ENCODE peak calls at places on chromosomes 1 and 21, in ten cellular contexts. One of them, this sample, is unnamed.
A peak's percentile ranks its signal among the peaks of the same experiment; 100 is the strongest.

GRCh38 chr21:44354001-44354405 is 582 bp downstream of the TRPM2 start:
- DNase-seq in left ventricle myocardium inferior: no peak
- DNase-seq in ascending aorta: no peak
- DNase-seq in CD8-positive, alpha-beta T cell: no peak
- DNase-seq in psoas muscle: peak; percentile 86
- DNase-seq in esophagus squamous epithelium: no peak
- DNase-seq in A673: no peak
- DNase-seq in lower lobe of right lung: no peak
- DNase-seq in OCI-LY7: no peak
- DNase-seq in stomach: no peak
- DNase-seq in this sample: no peak

GRCh38 chr1:47210666-47211065 is 20.8 kb upstream of the PDZK1IP1 start:
- DNase-seq in left ventricle myocardium inferior: no peak
- DNase-seq in ascending aorta: no peak
- DNase-seq in CD8-positive, alpha-beta T cell: no peak
- DNase-seq in psoas muscle: no peak
- DNase-seq in esophagus squamous epithelium: no peak
- DNase-seq in A673: no peak
- DNase-seq in lower lobe of right lung: no peak
- DNase-seq in OCI-LY7: no peak
- DNase-seq in stomach: no peak
- DNase-seq in this sample: no peak

GRCh38 chr1:108661030-108661609 is at the start of gene HENMT1:
- DNase-seq in left ventricle myocardium inferior: peak; percentile 60
- DNase-seq in ascending aorta: no peak
- DNase-seq in CD8-positive, alpha-beta T cell: peak; percentile 82
- DNase-seq in psoas muscle: peak; percentile 81
- DNase-seq in esophagus squamous epithelium: no peak
- DNase-seq in A673: peak; percentile 81
- DNase-seq in lower lobe of right lung: peak; percentile 81
- DNase-seq in OCI-LY7: no peak
- DNase-seq in stomach: peak; percentile 57
- DNase-seq in this sample: no peak

GRCh38 chr1:236181059-236181458 is 38.7 kb downstream of the GPR137B start:
- DNase-seq in left ventricle myocardium inferior: no peak
- DNase-seq in ascending aorta: no peak
- DNase-seq in CD8-positive, alpha-beta T cell: no peak
- DNase-seq in psoas muscle: no peak
- DNase-seq in esophagus squamous epithelium: no peak
- DNase-seq in A673: no peak
- DNase-seq in lower lobe of right lung: no peak
- DNase-seq in OCI-LY7: no peak
- DNase-seq in stomach: no peak
- DNase-seq in this sample: no peak

GRCh38 chr1:162710349-162710748 is 78.1 kb downstream of the DDR2 start:
- DNase-seq in left ventricle myocardium inferior: no peak
- DNase-seq in ascending aorta: no peak
- DNase-seq in CD8-positive, alpha-beta T cell: no peak
- DNase-seq in psoas muscle: no peak
- DNase-seq in esophagus squamous epithelium: no peak
- DNase-seq in A673: no peak
- DNase-seq in lower lobe of right lung: no peak
- DNase-seq in OCI-LY7: no peak
- DNase-seq in stomach: no peak
- DNase-seq in this sample: no peak

GRCh38 chr1:208538078-208538477 is 293.9 kb upstream of the PLXNA2 start:
- DNase-seq in left ventricle myocardium inferior: no peak
- DNase-seq in ascending aorta: no peak
- DNase-seq in CD8-positive, alpha-beta T cell: no peak
- DNase-seq in psoas muscle: no peak
- DNase-seq in esophagus squamous epithelium: no peak
- DNase-seq in A673: no peak
- DNase-seq in lower lobe of right lung: no peak
- DNase-seq in OCI-LY7: no peak
- DNase-seq in stomach: no peak
- DNase-seq in this sample: no peak

GRCh38 chr1:108533351-108534083 is 26.4 kb upstream of the EEIG2 start:
- DNase-seq in left ventricle myocardium inferior: no peak
- DNase-seq in ascending aorta: no peak
- DNase-seq in CD8-positive, alpha-beta T cell: no peak
- DNase-seq in psoas muscle: no peak
- DNase-seq in esophagus squamous epithelium: no peak
- DNase-seq in A673: no peak
- DNase-seq in lower lobe of right lung: peak; percentile 46
- DNase-seq in OCI-LY7: no peak
- DNase-seq in stomach: no peak
- DNase-seq in this sample: no peak

GRCh38 chr1:113758631-113759340 is 500 bp downstream of the PHTF1 start:
- DNase-seq in left ventricle myocardium inferior: peak; percentile 70
- DNase-seq in ascending aorta: no peak
- DNase-seq in CD8-positive, alpha-beta T cell: peak; percentile 55
- DNase-seq in psoas muscle: peak; percentile 82
- DNase-seq in esophagus squamous epithelium: no peak
- DNase-seq in A673: peak; percentile 61
- DNase-seq in lower lobe of right lung: peak; percentile 84
- DNase-seq in OCI-LY7: peak; percentile 68
- DNase-seq in stomach: peak; percentile 65
- DNase-seq in this sample: peak; percentile 12

GRCh38 chr21:38478782-38479181 is 19.5 kb downstream of the ERG start:
- DNase-seq in left ventricle myocardium inferior: no peak
- DNase-seq in ascending aorta: no peak
- DNase-seq in CD8-positive, alpha-beta T cell: no peak
- DNase-seq in psoas muscle: no peak
- DNase-seq in esophagus squamous epithelium: no peak
- DNase-seq in A673: no peak
- DNase-seq in lower lobe of right lung: no peak
- DNase-seq in OCI-LY7: no peak
- DNase-seq in stomach: no peak
- DNase-seq in this sample: no peak

GRCh38 chr1:221435510-221435909 is 306.4 kb downstream of the DUSP10 start:
- DNase-seq in left ventricle myocardium inferior: no peak
- DNase-seq in ascending aorta: no peak
- DNase-seq in CD8-positive, alpha-beta T cell: no peak
- DNase-seq in psoas muscle: no peak
- DNase-seq in esophagus squamous epithelium: no peak
- DNase-seq in A673: peak; percentile 53
- DNase-seq in lower lobe of right lung: no peak
- DNase-seq in OCI-LY7: peak; percentile 54
- DNase-seq in stomach: no peak
- DNase-seq in this sample: no peak

GRCh38 chr21:34865922-34866271 is 183.2 kb downstream of the RUNX1 start:
- DNase-seq in left ventricle myocardium inferior: no peak
- DNase-seq in ascending aorta: no peak
- DNase-seq in CD8-positive, alpha-beta T cell: no peak
- DNase-seq in psoas muscle: no peak
- DNase-seq in esophagus squamous epithelium: no peak
- DNase-seq in A673: no peak
- DNase-seq in lower lobe of right lung: no peak
- DNase-seq in OCI-LY7: peak; percentile 73
- DNase-seq in stomach: no peak
- DNase-seq in this sample: no peak

GRCh38 chr1:45656573-45657226 is 29.6 kb downstream of the GPBP1L1 start:
- DNase-seq in left ventricle myocardium inferior: no peak
- DNase-seq in ascending aorta: no peak
- DNase-seq in CD8-positive, alpha-beta T cell: no peak
- DNase-seq in psoas muscle: no peak
- DNase-seq in esophagus squamous epithelium: no peak
- DNase-seq in A673: no peak
- DNase-seq in lower lobe of right lung: no peak
- DNase-seq in OCI-LY7: no peak
- DNase-seq in stomach: no peak
- DNase-seq in this sample: no peak

GRCh38 chr1:45659222-45659621 is 27.1 kb downstream of the GPBP1L1 start:
- DNase-seq in left ventricle myocardium inferior: no peak
- DNase-seq in ascending aorta: no peak
- DNase-seq in CD8-positive, alpha-beta T cell: no peak
- DNase-seq in psoas muscle: no peak
- DNase-seq in esophagus squamous epithelium: no peak
- DNase-seq in A673: no peak
- DNase-seq in lower lobe of right lung: no peak
- DNase-seq in OCI-LY7: no peak
- DNase-seq in stomach: no peak
- DNase-seq in this sample: no peak

GRCh38 chr1:45660336-45660735 is 26.0 kb downstream of the GPBP1L1 start:
- DNase-seq in left ventricle myocardium inferior: no peak
- DNase-seq in ascending aorta: no peak
- DNase-seq in CD8-positive, alpha-beta T cell: no peak
- DNase-seq in psoas muscle: no peak
- DNase-seq in esophagus squamous epithelium: no peak
- DNase-seq in A673: no peak
- DNase-seq in lower lobe of right lung: no peak
- DNase-seq in OCI-LY7: no peak
- DNase-seq in stomach: no peak
- DNase-seq in this sample: no peak

GRCh38 chr1:45658171-45658570 is 28.2 kb downstream of the GPBP1L1 start:
- DNase-seq in left ventricle myocardium inferior: no peak
- DNase-seq in ascending aorta: no peak
- DNase-seq in CD8-positive, alpha-beta T cell: no peak
- DNase-seq in psoas muscle: no peak
- DNase-seq in esophagus squamous epithelium: no peak
- DNase-seq in A673: no peak
- DNase-seq in lower lobe of right lung: no peak
- DNase-seq in OCI-LY7: no peak
- DNase-seq in stomach: no peak
- DNase-seq in this sample: no peak

DNA sequence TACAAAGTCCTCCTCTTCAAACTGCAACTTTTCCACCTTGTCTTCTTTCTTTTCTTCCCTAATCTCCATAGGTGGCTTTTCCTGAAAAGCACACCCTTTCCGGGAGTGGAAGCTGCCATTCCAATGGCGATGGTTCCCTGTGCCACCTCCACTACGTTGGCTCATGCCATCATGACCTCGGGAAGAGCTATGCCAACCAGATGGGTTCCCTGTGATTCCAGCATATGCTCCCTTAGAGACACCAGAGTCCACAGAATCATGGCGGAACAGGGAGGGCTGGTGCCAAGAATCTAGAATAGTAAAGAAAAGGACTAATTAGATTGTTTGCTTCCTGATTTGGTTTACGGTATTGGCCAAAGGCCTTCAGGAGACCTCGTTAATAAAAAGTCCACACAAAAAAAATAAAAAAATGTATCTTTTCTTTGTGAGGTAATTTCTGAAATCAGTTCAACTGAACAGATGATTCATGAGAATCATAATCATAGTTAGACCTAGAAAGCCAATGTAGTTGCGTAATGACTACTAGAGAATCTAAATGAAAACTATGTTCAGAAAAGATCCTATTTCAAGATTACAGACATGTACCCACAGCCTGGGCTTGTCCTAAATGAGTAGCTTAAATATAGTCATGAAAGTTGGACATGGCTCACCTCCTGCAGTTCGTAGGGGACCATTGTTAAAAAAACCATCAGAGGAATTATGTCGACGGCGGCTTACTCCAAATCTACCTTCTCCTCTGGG is 30.9 kb upstream of the CCDC17 start:
- DNase-seq in left ventricle myocardium inferior: no peak
- DNase-seq in ascending aorta: no peak
- DNase-seq in CD8-positive, alpha-beta T cell: no peak
- DNase-seq in psoas muscle: no peak
- DNase-seq in esophagus squamous epithelium: no peak
- DNase-seq in A673: no peak
- DNase-seq in lower lobe of right lung: no peak
- DNase-seq in OCI-LY7: no peak
- DNase-seq in stomach: no peak
- DNase-seq in this sample: no peak
- H3K36me3 ChIP-seq in left ventricle myocardium inferior: peaks cover 100% of the 10 kb centered on the region
- H3K36me3 ChIP-seq in ascending aorta: peaks cover 75% of the 10 kb centered on the region
- H3K36me3 ChIP-seq in CD8-positive, alpha-beta T cell: peaks cover 69% of the 10 kb centered on the region
- H3K36me3 ChIP-seq in psoas muscle: peaks cover 10% of the 10 kb centered on the region
- H3K36me3 ChIP-seq in esophagus squamous epithelium: peaks cover 53% of the 10 kb centered on the region
- H3K36me3 ChIP-seq in A673: peaks cover 92% of the 10 kb centered on the region
- H3K36me3 ChIP-seq in lower lobe of right lung: peaks cover 100% of the 10 kb centered on the region
- H3K36me3 ChIP-seq in OCI-LY7: peaks cover 98% of the 10 kb centered on the region
- H3K36me3 ChIP-seq in stomach: peaks cover 99% of the 10 kb centered on the region
- H3K36me3 ChIP-seq in this sample: peaks cover 73% of the 10 kb centered on the region

DNA sequence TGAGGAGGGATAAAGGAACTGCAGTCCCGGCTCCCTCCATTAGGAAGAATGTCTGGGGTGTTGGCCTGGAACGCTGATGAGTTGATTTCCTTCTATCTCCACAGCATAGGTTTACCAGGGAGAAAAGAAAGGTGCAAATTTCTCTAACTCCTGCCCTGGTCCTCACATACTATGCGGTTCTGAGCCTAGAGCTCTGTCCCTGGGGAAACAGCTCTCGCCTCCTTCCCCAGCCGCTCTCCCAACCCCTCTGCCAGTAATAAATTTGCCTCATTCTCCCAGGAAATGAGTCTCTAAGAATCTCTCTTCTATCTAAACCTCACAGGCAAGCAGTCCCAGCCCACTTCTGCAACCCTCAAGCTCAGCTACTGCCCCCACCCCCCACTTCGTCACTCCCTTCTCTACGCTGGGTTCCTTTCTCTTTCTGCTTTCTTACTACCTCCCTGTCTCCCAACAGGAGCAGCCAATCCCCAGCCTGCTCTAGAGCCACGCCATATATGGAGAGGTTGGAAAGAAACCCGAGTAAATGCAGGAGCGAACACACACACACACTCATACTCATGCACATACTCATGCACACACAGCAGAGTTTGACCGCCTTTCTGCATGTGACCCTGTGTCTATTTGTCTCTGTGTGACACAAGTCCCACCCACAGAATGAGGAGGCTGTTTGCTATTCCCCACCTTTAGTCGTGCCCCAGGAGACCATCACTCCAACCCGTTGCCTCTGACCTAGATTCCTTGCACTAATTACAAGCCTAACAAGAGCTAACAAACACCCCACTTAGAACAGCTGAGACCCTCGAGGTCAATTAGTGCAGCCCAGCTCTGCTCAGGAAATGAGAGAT is 13.4 kb downstream of the PLEKHO1 start:
- DNase-seq in left ventricle myocardium inferior: peak; percentile 83
- DNase-seq in ascending aorta: peak; percentile 93
- DNase-seq in CD8-positive, alpha-beta T cell: no peak
- DNase-seq in psoas muscle: peak; percentile 86
- DNase-seq in esophagus squamous epithelium: peak; percentile 30
- DNase-seq in A673: peak; percentile 98
- DNase-seq in lower lobe of right lung: peak; percentile 90
- DNase-seq in OCI-LY7: peak; percentile 49
- DNase-seq in stomach: peak; percentile 81
- DNase-seq in this sample: peak; percentile 90
- TF ChIP-seq CTCF in left ventricle myocardium inferior: no peak
- TF ChIP-seq CTCF in ascending aorta: no peak
- TF ChIP-seq CTCF in CD8-positive, alpha-beta T cell: no peak
- TF ChIP-seq CTCF in psoas muscle: no peak
- TF ChIP-seq CTCF in esophagus squamous epithelium: peak; percentile 48
- TF ChIP-seq CTCF in A673: no peak
- TF ChIP-seq CTCF in lower lobe of right lung: no peak
- TF ChIP-seq CTCF in OCI-LY7: no peak
- TF ChIP-seq CTCF in stomach: no peak
- TF ChIP-seq CTCF in this sample: peak; percentile 34

GRCh38 chr1:242440757-242441156 is 83.7 kb downstream of the PLD5 start:
- DNase-seq in left ventricle myocardium inferior: no peak
- DNase-seq in ascending aorta: no peak
- DNase-seq in CD8-positive, alpha-beta T cell: no peak
- DNase-seq in psoas muscle: no peak
- DNase-seq in esophagus squamous epithelium: no peak
- DNase-seq in A673: no peak
- DNase-seq in lower lobe of right lung: no peak
- DNase-seq in OCI-LY7: no peak
- DNase-seq in stomach: no peak
- DNase-seq in this sample: no peak
- H3K36me3 ChIP-seq in left ventricle myocardium inferior: no peaks in the 10 kb centered on the region
- H3K36me3 ChIP-seq in ascending aorta: no peaks in the 10 kb centered on the region
- H3K36me3 ChIP-seq in CD8-positive, alpha-beta T cell: no peaks in the 10 kb centered on the region
- H3K36me3 ChIP-seq in psoas muscle: no peaks in the 10 kb centered on the region
- H3K36me3 ChIP-seq in esophagus squamous epithelium: no peaks in the 10 kb centered on the region
- H3K36me3 ChIP-seq in A673: no peaks in the 10 kb centered on the region
- H3K36me3 ChIP-seq in lower lobe of right lung: no peaks in the 10 kb centered on the region
- H3K36me3 ChIP-seq in OCI-LY7: no peaks in the 10 kb centered on the region
- H3K36me3 ChIP-seq in stomach: no peaks in the 10 kb centered on the region
- H3K36me3 ChIP-seq in this sample: no peaks in the 10 kb centered on the region

GRCh38 chr1:205025239-205025638 is 17.8 kb upstream of the CNTN2 start:
- DNase-seq in left ventricle myocardium inferior: no peak
- DNase-seq in ascending aorta: no peak
- DNase-seq in CD8-positive, alpha-beta T cell: no peak
- DNase-seq in psoas muscle: no peak
- DNase-seq in esophagus squamous epithelium: no peak
- DNase-seq in A673: no peak
- DNase-seq in lower lobe of right lung: no peak
- DNase-seq in OCI-LY7: no peak
- DNase-seq in stomach: no peak
- DNase-seq in this sample: no peak
- TF ChIP-seq CTCF in left ventricle myocardium inferior: no peak
- TF ChIP-seq CTCF in ascending aorta: no peak
- TF ChIP-seq CTCF in CD8-positive, alpha-beta T cell: no peak
- TF ChIP-seq CTCF in psoas muscle: no peak
- TF ChIP-seq CTCF in esophagus squamous epithelium: no peak
- TF ChIP-seq CTCF in A673: no peak
- TF ChIP-seq CTCF in lower lobe of right lung: no peak
- TF ChIP-seq CTCF in OCI-LY7: no peak
- TF ChIP-seq CTCF in stomach: no peak
- TF ChIP-seq CTCF in this sample: no peak

This sample was measured in thoracic aorta.